ENCODE peak calls at places on chromosomes 13 and 19, in ten cellular contexts. W, M, R, X, F, U, A, E, J and L are unnamed samples. For H3K36me3 and H3K9me3, the result is how much of the 10 kb centered on the place peaks cover.

GRCh38 chr13:26919311-26919710 is 158.7 kb upstream of the GPR12 start:
- DNase-seq in W (no peak), M (no peak), R (no peak), X (peak), F (no peak), U (no peak), A (no peak), E (no peak), J (no peak), L (peak)

GRCh38 chr19:38060346-38060745 is 153.3 kb downstream of the SIPA1L3 start:
- DNase-seq in W (no peak), M (no peak), R (no peak), X (no peak), F (no peak), U (no peak), A (no peak), E (no peak), J (no peak), L (no peak)

GRCh38 chr19:45485301-45486077 is 11.4 kb downstream of the RTN2 start:
- DNase-seq in W (peak), M (peak), R (no peak), X (peak), F (peak), U (peak), A (peak), E (peak), J (peak), L (peak)

GRCh38 chr13:111431241-111431640 is 110.8 kb downstream of the TEX29 start:
- DNase-seq in W (no peak), M (no peak), R (no peak), X (no peak), F (no peak), U (no peak), A (no peak), E (no peak), J (no peak), L (no peak)

GRCh38 chr19:45526143-45526542 is 18.9 kb downstream of the VASP start:
- DNase-seq in W (peak), M (peak), R (no peak), X (peak), F (peak), U (peak), A (peak), E (peak), J (peak), L (peak)

GRCh38 chr13:76764429-76764828 is 121.8 kb downstream of the KCTD12 start:
- DNase-seq in W (no peak), M (peak), R (no peak), X (no peak), F (peak), U (peak), A (peak), E (no peak), J (no peak), L (peak)

GRCh38 chr13:26895081-26895807 is 134.7 kb upstream of the GPR12 start:
- DNase-seq in W (no peak), M (no peak), R (no peak), X (no peak), F (no peak), U (no peak), A (peak), E (no peak), J (no peak), L (no peak)

GRCh38 chr13:38970380-38971051 is 20.1 kb downstream of the STOML3 start:
- DNase-seq in W (no peak), M (no peak), R (no peak), X (no peak), F (no peak), U (no peak), A (no peak), E (no peak), J (no peak), L (no peak)

GRCh38 chr19:54475706-54476105 is 2.6 kb upstream of the CDC42EP5 start:
- DNase-seq in W (no peak), M (no peak), R (no peak), X (no peak), F (no peak), U (no peak), A (no peak), E (no peak), J (no peak), L (no peak)

GRCh38 chr13:96025283-96025682 is 27.9 kb downstream of the UGGT2 start:
- DNase-seq in W (no peak), M (no peak), R (no peak), X (no peak), F (no peak), U (no peak), A (peak), E (peak), J (no peak), L (no peak)

GRCh38 chr19:18086590-18087138 is at the start of gene IL12RB1:
- DNase-seq in W (no peak), M (no peak), R (no peak), X (no peak), F (no peak), U (no peak), A (no peak), E (no peak), J (no peak), L (no peak)

GRCh38 chr19:17306285-17306714 is 628 bp downstream of the MRPL34 start:
- DNase-seq in W (no peak), M (no peak), R (no peak), X (no peak), F (no peak), U (no peak), A (no peak), E (no peak), J (no peak), L (no peak)

GRCh38 chr19:40960062-40960685 is 30.9 kb upstream of the CYP2B6 start:
- DNase-seq in W (no peak), M (no peak), R (no peak), X (no peak), F (no peak), U (no peak), A (no peak), E (no peak), J (no peak), L (no peak)

GRCh38 chr19:16976471-16976870 is 50.1 kb downstream of the CPAMD8 start:
- DNase-seq in W (no peak), M (no peak), R (no peak), X (no peak), F (no peak), U (no peak), A (no peak), E (no peak), J (no peak), L (no peak)

GRCh38 chr13:97125051-97125809 is 96.9 kb upstream of the MBNL2 start:
- DNase-seq in W (peak), M (peak), R (no peak), X (peak), F (peak), U (peak), A (peak), E (peak), J (peak), L (peak)

GRCh38 chr13:50133277-50133953 is 118.2 kb downstream of the KCNRG start:
- DNase-seq in W (no peak), M (no peak), R (no peak), X (no peak), F (no peak), U (no peak), A (no peak), E (no peak), J (no peak), L (no peak)

GRCh38 chr13:46168818-46169217 is 13.2 kb downstream of the LCP1 start:
- DNase-seq in W (no peak), M (no peak), R (no peak), X (no peak), F (no peak), U (no peak), A (no peak), E (no peak), J (no peak), L (no peak)

GRCh38 chr13:102812616-102813287 is 13.8 kb downstream of the BIVM start:
- DNase-seq in W (no peak), M (no peak), R (no peak), X (peak), F (peak), U (peak), A (peak), E (no peak), J (no peak), L (no peak)

GRCh38 chr19:16722591-16722990 is 2.9 kb downstream of the NWD1 start:
- DNase-seq in W (no peak), M (no peak), R (no peak), X (no peak), F (no peak), U (no peak), A (no peak), E (no peak), J (no peak), L (no peak)

GRCh38 chr13:62250501-62251175 is 835.0 kb upstream of the PCDH20 start:
- DNase-seq in W (no peak), M (no peak), R (no peak), X (peak), F (no peak), U (peak), A (no peak), E (peak), J (no peak), L (no peak)

GRCh38 chr19:51116736-51117135 is 8.0 kb upstream of the SIGLEC9 start:
- DNase-seq in W (no peak), M (no peak), R (no peak), X (no peak), F (no peak), U (no peak), A (no peak), E (no peak), J (no peak), L (no peak)

GRCh38 chr13:107864543-107865460 is 350.5 kb downstream of the LIG4 start:
- DNase-seq in W (no peak), M (no peak), R (peak), X (peak), F (peak), U (peak), A (peak), E (peak), J (no peak), L (peak)

GRCh38 chr19:45478454-45479238 is 10.8 kb downstream of the FOSB start:
- DNase-seq in W (peak), M (peak), R (no peak), X (peak), F (peak), U (peak), A (peak), E (peak), J (peak), L (peak)

GRCh38 chr13:76632388-76633044 is 253.7 kb downstream of the KCTD12 start:
- DNase-seq in W (no peak), M (no peak), R (no peak), X (no peak), F (no peak), U (peak), A (peak), E (no peak), J (no peak), L (no peak)

GRCh38 chr19:7470540-7471305 is 18.1 kb downstream of the PEX11G start:
- DNase-seq in W (no peak), M (no peak), R (no peak), X (no peak), F (no peak), U (no peak), A (no peak), E (no peak), J (no peak), L (no peak)

GRCh38 chr13:40528881-40529280 is 137.6 kb downstream of the FOXO1 start:
- DNase-seq in W (no peak), M (no peak), R (no peak), X (peak), F (no peak), U (peak), A (no peak), E (no peak), J (no peak), L (no peak)

GRCh38 chr13:39415403-39415802 is 187.6 kb downstream of the LHFPL6 start:
- DNase-seq in W (peak), M (peak), R (no peak), X (peak), F (peak), U (peak), A (peak), E (peak), J (peak), L (peak)

GRCh38 chr13:35888327-35888940 is 242.7 kb downstream of the DCLK1 start:
- DNase-seq in W (no peak), M (no peak), R (no peak), X (no peak), F (peak), U (peak), A (peak), E (no peak), J (peak), L (no peak)

GRCh38 chr13:40963927-40964326 is 55.2 kb downstream of the ELF1 start:
- DNase-seq in W (no peak), M (no peak), R (no peak), X (peak), F (peak), U (no peak), A (peak), E (no peak), J (no peak), L (no peak)

GRCh38 chr13:42137856-42138537 is 89.5 kb downstream of the DGKH start:
- DNase-seq in W (no peak), M (no peak), R (no peak), X (peak), F (peak), U (no peak), A (peak), E (no peak), J (no peak), L (no peak)

GRCh38 chr19:10864538-10864899 is 6.8 kb upstream of the CARM1 start:
- DNase-seq in W (peak), M (peak), R (peak), X (peak), F (peak), U (peak), A (peak), E (peak), J (peak), L (peak)

GRCh38 chr19:8686549-8686948 is 12.0 kb downstream of the ACTL9 start:
- DNase-seq in W (no peak), M (no peak), R (no peak), X (no peak), F (no peak), U (no peak), A (no peak), E (no peak), J (no peak), L (no peak)

GRCh38 chr13:64935441-64935840 is 2294.7 kb downstream of the PCDH9 start:
- DNase-seq in W (no peak), M (no peak), R (no peak), X (no peak), F (no peak), U (no peak), A (no peak), E (no peak), J (no peak), L (no peak)

GRCh38 chr13:47549219-47549752 is 451.8 kb downstream of the SUCLA2 start:
- DNase-seq in W (no peak), M (no peak), R (no peak), X (no peak), F (no peak), U (peak), A (no peak), E (no peak), J (no peak), L (no peak)

GRCh38 chr13:78596701-78597550 is 6.4 kb downstream of the POU4F1 start:
- DNase-seq in W (no peak), M (no peak), R (no peak), X (no peak), F (no peak), U (peak), A (no peak), E (no peak), J (no peak), L (no peak)

GRCh38 chr13:95643814-95644598 is 500 bp downstream of the DZIP1 start:
- DNase-seq in W (peak), M (peak), R (peak), X (peak), F (peak), U (peak), A (peak), E (peak), J (peak), L (peak)

GRCh38 chr19:51737924-51738323 is 13.8 kb downstream of the FPR1 start:
- DNase-seq in W (no peak), M (no peak), R (no peak), X (no peak), F (no peak), U (no peak), A (no peak), E (no peak), J (no peak), L (no peak)

GRCh38 chr13:31009166-31009565 is 76.7 kb downstream of the TEX26 start:
- DNase-seq in W (no peak), M (no peak), R (no peak), X (no peak), F (no peak), U (no peak), A (peak), E (no peak), J (no peak), L (no peak)

GRCh38 chr13:110580800-110581199 is 19.3 kb upstream of the RAB20 start:
- DNase-seq in W (no peak), M (no peak), R (no peak), X (peak), F (peak), U (no peak), A (peak), E (peak), J (no peak), L (no peak)

GRCh38 chr19:23470873-23471555 is 75.7 kb upstream of the ZNF91 start:
- DNase-seq in W (no peak), M (no peak), R (no peak), X (no peak), F (no peak), U (no peak), A (no peak), E (no peak), J (no peak), L (no peak)

GRCh38 chr19:4598712-4599111 is 39.2 kb upstream of the SEMA6B start:
- DNase-seq in W (no peak), M (no peak), R (no peak), X (no peak), F (no peak), U (no peak), A (no peak), E (no peak), J (no peak), L (no peak)
- H3K4me3 ChIP-seq in W (peak), M (no peak), R (peak), X (no peak), F (no peak), U (peak), A (peak), E (no peak), J (no peak), L (no peak)

GRCh38 chr19:4439243-4439642 is 18.4 kb downstream of the UBXN6 start:
- DNase-seq in W (no peak), M (no peak), R (no peak), X (no peak), F (no peak), U (no peak), A (no peak), E (no peak), J (no peak), L (no peak)

GRCh38 chr19:4437103-4437502 is 20.5 kb downstream of the UBXN6 start:
- DNase-seq in W (no peak), M (no peak), R (no peak), X (no peak), F (no peak), U (no peak), A (no peak), E (no peak), J (no peak), L (no peak)

GRCh38 chr19:4431808-4432674 is 25.6 kb downstream of the UBXN6 start:
- DNase-seq in W (no peak), M (no peak), R (no peak), X (no peak), F (no peak), U (no peak), A (no peak), E (no peak), J (no peak), L (no peak)

GRCh38 chr19:4432918-4433506 is 24.6 kb downstream of the UBXN6 start:
- DNase-seq in W (no peak), M (no peak), R (no peak), X (no peak), F (no peak), U (no peak), A (no peak), E (no peak), J (no peak), L (no peak)

GRCh38 chr19:4436231-4436630 is 21.4 kb downstream of the UBXN6 start:
- DNase-seq in W (no peak), M (no peak), R (no peak), X (no peak), F (no peak), U (no peak), A (no peak), E (no peak), J (no peak), L (no peak)
- H3K36me3 ChIP-seq in W (half or more), M (under half), R (half or more), X (under half), F (under half), U (under half), A (under half), E (under half), J (half or more), L (under half)

DNA sequence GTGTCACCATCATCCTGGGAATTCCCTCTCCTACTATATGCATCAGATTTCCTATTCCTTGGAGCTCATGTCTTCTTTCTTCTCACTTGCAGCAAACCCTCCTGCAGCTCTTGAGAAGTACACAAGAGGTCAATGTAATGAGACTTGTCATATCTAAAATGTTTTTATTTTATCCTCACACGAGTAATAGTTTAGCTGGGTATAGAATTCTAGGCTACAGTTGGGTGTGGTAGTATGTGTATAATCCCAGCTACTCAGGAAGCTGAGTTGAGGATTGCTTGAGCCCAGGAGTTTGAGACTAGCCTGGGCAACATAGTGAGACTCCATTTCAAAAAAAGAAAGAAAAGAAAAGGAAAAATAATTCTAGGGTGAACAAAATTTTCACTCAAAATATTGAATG is 24.4 kb downstream of the EEF1AKMT1 start:
- DNase-seq in W (no peak), M (no peak), R (no peak), X (no peak), F (no peak), U (no peak), A (no peak), E (no peak), J (no peak), L (no peak)
- H3K9me3 ChIP-seq in W (under half), M (under half), R (under half), X (under half), F (under half), U (under half), A (under half), E (under half), J (under half), L (under half)

GRCh38 chr19:29663861-29664752 is 1.2 kb upstream of the PLEKHF1 start:
- DNase-seq in W (no peak), M (no peak), R (no peak), X (peak), F (peak), U (no peak), A (no peak), E (peak), J (no peak), L (no peak)
- H3K4me3 ChIP-seq in W (peak), M (no peak), R (no peak), X (no peak), F (no peak), U (no peak), A (no peak), E (peak), J (no peak), L (no peak)

GRCh38 chr13:98413796-98414195 is 163.1 kb downstream of the STK24 start:
- DNase-seq in W (no peak), M (no peak), R (no peak), X (no peak), F (no peak), U (no peak), A (no peak), E (no peak), J (no peak), L (no peak)
- H3K36me3 ChIP-seq in W (half or more), M (under half), R (under half), X (half or more), F (half or more), U (under half), A (under half), E (under half), J (under half), L (under half)

GRCh38 chr19:53254451-53255341 is at the start of gene ZNF677:
- DNase-seq in W (peak), M (peak), R (peak), X (peak), F (peak), U (peak), A (peak), E (peak), J (peak), L (peak)
- H3K9me3 ChIP-seq in W (under half), M (under half), R (under half), X (under half), F (under half), U (under half), A (under half), E (under half), J (under half), L (under half)

DNA sequence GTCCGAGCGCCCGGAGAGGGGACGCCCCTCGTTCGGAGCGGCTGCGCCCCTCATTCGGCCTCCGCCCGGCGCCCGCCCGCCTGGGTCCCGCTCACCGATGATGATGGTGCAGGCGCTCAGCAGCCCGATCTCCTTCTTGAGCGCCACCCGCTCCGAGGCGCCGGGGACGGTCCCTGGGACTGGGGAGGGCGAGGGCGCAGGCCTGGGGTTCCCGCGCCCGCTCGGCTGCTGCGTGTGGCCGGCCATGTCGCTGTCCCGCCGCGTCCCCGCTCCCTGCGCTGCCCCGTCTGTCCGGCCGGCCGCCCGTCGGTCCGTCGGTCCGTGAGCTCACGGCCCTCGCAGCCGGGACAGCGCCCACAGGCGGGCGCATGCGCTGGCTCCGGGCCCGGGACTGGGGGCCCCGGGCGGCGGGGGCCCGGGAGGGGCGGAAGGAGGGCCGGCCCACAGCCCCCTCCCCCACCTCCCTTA is at the start of gene SLC7A10:
- DNase-seq in W (no peak), M (no peak), R (no peak), X (no peak), F (no peak), U (no peak), A (peak), E (peak), J (peak), L (no peak)
- H3K4me3 ChIP-seq in W (peak), M (no peak), R (peak), X (peak), F (peak), U (no peak), A (peak), E (peak), J (no peak), L (no peak)